ENCODE peak calls at places on chromosomes 13 and 19, in eight cellular contexts. V is PC-3, Z is neuronal stem cell, R is astrocyte, L is HCT116, U is keratinocyte, A is HepG2, K is K562. E is an unnamed sample.

GRCh38 chr19:8578642-8579265 is 1.5 kb upstream of the MYO1F start:
- DNase-seq in V (peak; percentile 86), Z (peak; percentile 76), R (no peak), A (peak; percentile 35), L (peak; percentile 47), U (no peak), K (peak; percentile 77), E (peak; percentile 90)

GRCh38 chr13:113855012-113855921 is 8.6 kb downstream of the GAS6 start:
- DNase-seq in A (no peak), R (no peak), K (no peak), V (no peak), L (no peak), Z (no peak), U (no peak), E (no peak)

GRCh38 chr13:38743499-38743898 is 56.6 kb downstream of the FREM2 start:
- DNase-seq in R (no peak), Z (no peak), A (no peak), U (no peak), K (no peak), V (no peak), L (no peak), E (no peak)

GRCh38 chr13:91157273-91158014 is 190.0 kb upstream of the MIR17HG start:
- DNase-seq in L (no peak), A (no peak), Z (no peak), U (no peak), V (no peak), K (no peak), R (no peak), E (no peak)

GRCh38 chr19:38233740-38234251 is 9.8 kb upstream of the DPF1 start:
- DNase-seq in K (peak; percentile 81), R (no peak), U (no peak), L (peak; percentile 62), A (peak; percentile 58), V (peak; percentile 84), Z (peak; percentile 83), E (peak; percentile 91)

GRCh38 chr13:47397739-47398138 is 500.9 kb upstream of the HTR2A start:
- DNase-seq in K (no peak), R (peak; percentile 71), U (no peak), L (no peak), V (peak; percentile 65), Z (no peak), A (no peak), E (no peak)

GRCh38 chr19:2051771-2052704 is 994 bp upstream of the MKNK2 start:
- DNase-seq in A (no peak), U (no peak), V (no peak), R (no peak), L (no peak), Z (no peak), K (no peak), E (no peak)

GRCh38 chr19:3506384-3507340 is 551 bp downstream of the FZR1 start:
- DNase-seq in U (no peak), A (no peak), L (no peak), V (peak; percentile 7), Z (no peak), R (no peak), K (peak; percentile 62), E (peak; percentile 60)

GRCh38 chr19:35991731-35992450 is 3.1 kb upstream of the SDHAF1 start:
- DNase-seq in V (no peak), A (no peak), L (no peak), U (no peak), Z (no peak), K (no peak), R (peak; percentile 10), E (no peak)

GRCh38 chr19:35736913-35737886 is 5.1 kb downstream of the IGFLR1 start:
- DNase-seq in A (no peak), K (no peak), Z (no peak), L (no peak), R (no peak), V (peak; percentile 18), U (no peak), E (no peak)

GRCh38 chr13:44014501-44014900 is 134.8 kb downstream of the LACC1 start:
- DNase-seq in L (no peak), A (no peak), Z (no peak), K (no peak), R (no peak), U (no peak), V (no peak), E (no peak)

GRCh38 chr19:24054044-24054935 is 32.7 kb upstream of the ZNF254 start:
- DNase-seq in Z (no peak), U (peak; percentile 100), R (peak; percentile 88), L (peak; percentile 24), K (no peak), A (peak; percentile 66), V (peak; percentile 98), E (peak; percentile 55)

GRCh38 chr13:113862191-113862765 is 1.6 kb downstream of the GAS6 start:
- DNase-seq in A (no peak), Z (no peak), U (no peak), L (no peak), R (no peak), K (no peak), V (no peak), E (no peak)

GRCh38 chr19:29482855-29483640 is 42.7 kb upstream of the VSTM2B start:
- DNase-seq in K (no peak), Z (no peak), U (no peak), L (no peak), V (no peak), A (no peak), R (no peak), E (no peak)

GRCh38 chr19:18417250-18418033 is 1.8 kb upstream of the SSBP4 start:
- DNase-seq in K (peak; percentile 79), V (peak; percentile 72), L (no peak), Z (peak; percentile 67), R (peak; percentile 60), A (peak; percentile 63), U (no peak), E (peak; percentile 91)
- H3K9ac ChIP-seq in K (peak overlapping the region; percentile 90), V (peak overlapping the region; percentile 58), L (peak overlapping the region; percentile 96), Z (peak overlapping the region; percentile 82), R (peak overlapping the region; percentile 79), A (peak overlapping the region; percentile 64), U (peak overlapping the region; percentile 70), E (peak overlapping the region; percentile 86)

DNA sequence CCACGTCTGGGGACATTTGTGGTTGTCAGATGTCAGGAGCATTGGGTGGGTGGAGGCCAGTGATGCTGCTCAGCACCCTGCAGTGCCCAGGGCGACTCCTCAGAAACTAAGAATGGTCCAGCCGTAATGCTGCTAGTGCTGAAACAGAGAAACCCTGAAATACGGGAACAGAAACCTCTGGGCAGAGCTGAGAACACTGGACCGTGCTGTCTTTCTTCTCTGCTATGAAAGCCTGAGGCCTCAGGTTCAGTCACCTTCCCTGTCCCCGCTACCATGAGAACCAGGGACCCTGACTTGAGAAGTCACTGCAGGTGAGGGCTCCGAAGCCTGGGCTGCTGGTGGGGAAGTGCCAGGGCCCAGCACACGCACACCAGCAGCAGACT is 13.4 kb downstream of the CAPS start:
- DNase-seq in Z (no peak), A (no peak), U (no peak), V (no peak), L (no peak), R (no peak), K (no peak), E (no peak)
- H3K4me3 ChIP-seq in Z (no peak overlapping the region), A (no peak overlapping the region), U (no peak overlapping the region), V (no peak overlapping the region), L (no peak overlapping the region), R (no peak overlapping the region), K (no peak overlapping the region), E (peak overlapping the region; percentile 33)

GRCh38 chr19:18117692-18118378 is 20.3 kb downstream of the MAST3 start:
- DNase-seq in Z (peak; percentile 91), R (peak; percentile 41), L (peak; percentile 39), K (peak; percentile 98), A (peak; percentile 71), U (no peak), V (peak; percentile 82), E (peak; percentile 94)

GRCh38 chr19:18120127-18120526 is 22.5 kb downstream of the MAST3 start:
- DNase-seq in L (no peak), K (no peak), V (no peak), Z (no peak), R (no peak), U (no peak), A (no peak), E (no peak)

GRCh38 chr19:18118420-18119242 is 21.1 kb downstream of the MAST3 start:
- DNase-seq in K (no peak), Z (no peak), R (no peak), A (no peak), U (no peak), L (no peak), V (no peak), E (no peak)

GRCh38 chr19:18119243-18120105 is 21.9 kb downstream of the MAST3 start:
- DNase-seq in A (no peak), U (no peak), V (no peak), R (no peak), Z (no peak), K (peak; percentile 30), L (no peak), E (no peak)

DNA sequence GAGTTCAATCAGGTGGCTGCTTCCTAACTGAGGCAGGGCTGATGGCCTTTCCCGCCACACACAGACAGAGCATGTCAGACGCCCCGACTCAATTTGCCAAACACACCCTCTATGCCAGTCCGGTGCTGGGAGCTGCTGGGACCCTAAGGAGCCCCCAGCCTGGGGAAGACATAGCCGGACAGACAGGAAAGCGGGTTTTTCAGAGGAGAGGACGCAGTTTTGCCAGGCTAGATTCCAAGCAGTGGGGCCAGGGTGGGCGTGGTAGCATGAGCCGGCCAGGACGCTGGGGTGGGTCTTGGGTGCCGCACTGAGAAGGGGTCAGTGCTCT is 19.8 kb downstream of the MAST3 start:
- DNase-seq in V (no peak), R (no peak), L (no peak), U (no peak), Z (no peak), A (no peak), K (no peak), E (no peak)
- H3K9ac ChIP-seq in V (no peak overlapping the region), R (peak overlapping the region; percentile 52), L (peak overlapping the region; percentile 83), U (no peak overlapping the region), Z (no peak overlapping the region), A (peak overlapping the region; percentile 46), K (peak overlapping the region; percentile 39), E (peak overlapping the region; percentile 69)

DNA sequence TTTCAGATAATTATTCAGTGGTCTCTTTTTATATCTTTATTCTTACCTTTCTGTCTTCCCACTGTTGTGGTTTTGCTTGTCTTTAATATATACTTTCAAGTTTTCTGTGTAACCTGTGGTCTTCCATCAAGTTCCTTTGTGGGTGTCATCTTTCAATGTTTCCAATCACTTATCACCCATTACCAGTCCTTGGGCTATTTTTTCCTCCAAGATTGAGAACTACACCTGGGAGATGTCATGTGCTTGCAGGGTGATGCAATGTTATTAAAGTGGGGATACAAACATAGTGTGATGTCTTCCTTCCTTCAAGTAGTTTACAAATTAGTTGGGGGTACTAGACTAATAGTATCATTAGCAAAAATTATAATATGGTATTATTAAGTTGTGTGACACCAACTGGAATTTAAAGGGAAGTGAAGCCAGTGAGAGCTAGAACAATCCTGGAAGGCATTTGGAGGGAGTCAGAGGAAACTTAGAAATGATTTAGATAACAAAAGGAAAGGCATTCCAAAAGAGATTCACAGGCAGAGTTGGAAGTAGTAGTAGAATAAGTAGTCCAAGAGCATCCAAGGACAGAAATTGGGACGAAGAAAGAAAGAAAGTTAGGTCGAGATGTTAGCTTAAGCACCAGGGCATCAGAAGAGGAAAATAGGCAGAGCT is 3.4 kb downstream of the FNDC3A start:
- DNase-seq in U (no peak), Z (no peak), K (no peak), A (no peak), R (no peak), L (no peak), V (no peak), E (peak; percentile 7)
- H3K4me3 ChIP-seq in U (no peak overlapping the region), Z (no peak overlapping the region), K (peak overlapping the region; percentile 32), A (no peak overlapping the region), R (no peak overlapping the region), L (no peak overlapping the region), V (peak overlapping the region; percentile 80), E (no peak overlapping the region)